ENCODE peak calls at places on chromosome 1, in ten cellular contexts. One of them, this sample, is unnamed.

GRCh38 chr1:203133969-203134725 is 6.6 kb downstream of the ADORA1 start:
- DNase-seq in right atrium auricular region: peak
- DNase-seq in endodermal cell: no peak
- DNase-seq in left ventricle myocardium inferior: no peak
- DNase-seq in heart left ventricle: no peak
- DNase-seq in HFF-Myc: no peak
- DNase-seq in brain microvascular endothelial cell: no peak
- DNase-seq in foreskin fibroblast: no peak
- DNase-seq in astrocyte of the spinal cord: no peak
- DNase-seq in fibroblast of lung: no peak
- DNase-seq in this sample: no peak

GRCh38 chr1:149986486-149987296 is 23.8 kb downstream of the OTUD7B start:
- DNase-seq in right atrium auricular region: no peak
- DNase-seq in endodermal cell: no peak
- DNase-seq in left ventricle myocardium inferior: no peak
- DNase-seq in heart left ventricle: no peak
- DNase-seq in HFF-Myc: no peak
- DNase-seq in brain microvascular endothelial cell: peak
- DNase-seq in foreskin fibroblast: peak
- DNase-seq in astrocyte of the spinal cord: peak
- DNase-seq in fibroblast of lung: peak
- DNase-seq in this sample: peak

GRCh38 chr1:48917901-48918603 is 141.4 kb upstream of the BEND5 start:
- DNase-seq in right atrium auricular region: no peak
- DNase-seq in endodermal cell: peak
- DNase-seq in left ventricle myocardium inferior: no peak
- DNase-seq in heart left ventricle: no peak
- DNase-seq in HFF-Myc: no peak
- DNase-seq in brain microvascular endothelial cell: no peak
- DNase-seq in foreskin fibroblast: no peak
- DNase-seq in astrocyte of the spinal cord: no peak
- DNase-seq in fibroblast of lung: no peak
- DNase-seq in this sample: no peak

GRCh38 chr1:8477199-8477982 is 159.5 kb downstream of the SLC45A1 start:
- DNase-seq in right atrium auricular region: no peak
- DNase-seq in endodermal cell: no peak
- DNase-seq in left ventricle myocardium inferior: no peak
- DNase-seq in heart left ventricle: no peak
- DNase-seq in HFF-Myc: no peak
- DNase-seq in brain microvascular endothelial cell: peak
- DNase-seq in foreskin fibroblast: no peak
- DNase-seq in astrocyte of the spinal cord: peak
- DNase-seq in fibroblast of lung: no peak
- DNase-seq in this sample: no peak

GRCh38 chr1:154431586-154432373 is 26.6 kb downstream of the IL6R start:
- DNase-seq in right atrium auricular region: peak
- DNase-seq in endodermal cell: peak
- DNase-seq in left ventricle myocardium inferior: no peak
- DNase-seq in heart left ventricle: no peak
- DNase-seq in HFF-Myc: peak
- DNase-seq in brain microvascular endothelial cell: peak
- DNase-seq in foreskin fibroblast: peak
- DNase-seq in astrocyte of the spinal cord: peak
- DNase-seq in fibroblast of lung: peak
- DNase-seq in this sample: no peak

GRCh38 chr1:42913426-42914091 is 45.1 kb downstream of the SLC2A1 start:
- DNase-seq in right atrium auricular region: no peak
- DNase-seq in endodermal cell: peak
- DNase-seq in left ventricle myocardium inferior: no peak
- DNase-seq in heart left ventricle: no peak
- DNase-seq in HFF-Myc: peak
- DNase-seq in brain microvascular endothelial cell: peak
- DNase-seq in foreskin fibroblast: peak
- DNase-seq in astrocyte of the spinal cord: peak
- DNase-seq in fibroblast of lung: peak
- DNase-seq in this sample: peak

GRCh38 chr1:162161921-162162550 is 92.5 kb downstream of the NOS1AP start:
- DNase-seq in right atrium auricular region: no peak
- DNase-seq in endodermal cell: no peak
- DNase-seq in left ventricle myocardium inferior: no peak
- DNase-seq in heart left ventricle: no peak
- DNase-seq in HFF-Myc: no peak
- DNase-seq in brain microvascular endothelial cell: peak
- DNase-seq in foreskin fibroblast: no peak
- DNase-seq in astrocyte of the spinal cord: no peak
- DNase-seq in fibroblast of lung: no peak
- DNase-seq in this sample: no peak

GRCh38 chr1:226884966-226885820 is 14.8 kb downstream of the PSEN2 start:
- DNase-seq in right atrium auricular region: no peak
- DNase-seq in endodermal cell: peak
- DNase-seq in left ventricle myocardium inferior: no peak
- DNase-seq in heart left ventricle: no peak
- DNase-seq in HFF-Myc: no peak
- DNase-seq in brain microvascular endothelial cell: no peak
- DNase-seq in foreskin fibroblast: no peak
- DNase-seq in astrocyte of the spinal cord: no peak
- DNase-seq in fibroblast of lung: no peak
- DNase-seq in this sample: no peak

DNA sequence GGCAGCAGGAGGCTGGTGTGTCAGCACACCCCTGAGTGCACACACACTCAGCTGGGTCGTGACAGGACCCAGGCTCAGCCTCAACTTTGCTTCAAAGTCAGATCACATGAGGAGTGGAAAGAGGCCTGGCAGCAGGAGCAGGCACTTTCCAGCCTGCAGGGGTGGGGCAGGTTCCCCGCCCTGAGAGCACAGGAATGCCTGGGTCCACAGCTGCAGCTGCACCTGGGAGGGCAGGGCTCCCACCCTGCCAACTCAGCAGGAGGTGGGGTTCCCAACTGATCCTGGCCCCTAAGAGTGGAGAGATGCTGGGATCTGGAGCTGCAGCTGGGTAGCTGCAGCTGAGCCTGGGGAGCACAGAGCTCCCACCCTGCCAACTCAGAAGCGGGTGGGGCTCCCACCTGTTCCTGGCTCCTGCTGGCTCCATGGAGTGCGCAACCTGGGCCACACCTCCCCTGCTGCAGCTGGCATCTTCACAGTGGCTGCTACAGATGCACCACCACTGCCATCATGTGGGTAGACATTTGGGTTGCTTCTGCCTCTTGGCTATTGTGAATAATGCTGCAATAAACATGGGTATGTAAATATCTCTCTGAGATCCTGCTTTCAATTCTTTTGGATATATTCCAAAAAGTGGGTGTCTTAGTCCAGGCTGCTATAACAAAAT is 415.4 kb downstream of the TTLL7 start:
- DNase-seq in right atrium auricular region: no peak
- DNase-seq in endodermal cell: peak
- DNase-seq in left ventricle myocardium inferior: no peak
- DNase-seq in heart left ventricle: no peak
- DNase-seq in HFF-Myc: peak
- DNase-seq in brain microvascular endothelial cell: no peak
- DNase-seq in foreskin fibroblast: peak
- DNase-seq in astrocyte of the spinal cord: no peak
- DNase-seq in fibroblast of lung: peak
- DNase-seq in this sample: peak
- TF ChIP-seq CTCF in right atrium auricular region: no peak
- TF ChIP-seq CTCF in endodermal cell: peak
- TF ChIP-seq CTCF in left ventricle myocardium inferior: peak
- TF ChIP-seq CTCF in heart left ventricle: peak
- TF ChIP-seq CTCF in HFF-Myc: peak
- TF ChIP-seq CTCF in brain microvascular endothelial cell: no peak
- TF ChIP-seq CTCF in foreskin fibroblast: peak
- TF ChIP-seq CTCF in astrocyte of the spinal cord: no peak
- TF ChIP-seq CTCF in fibroblast of lung: no peak
- TF ChIP-seq CTCF in this sample: peak

GRCh38 chr1:39159224-39160036 is 45.1 kb upstream of the MACF1 start:
- DNase-seq in right atrium auricular region: no peak
- DNase-seq in endodermal cell: peak
- DNase-seq in left ventricle myocardium inferior: no peak
- DNase-seq in heart left ventricle: no peak
- DNase-seq in HFF-Myc: no peak
- DNase-seq in brain microvascular endothelial cell: no peak
- DNase-seq in foreskin fibroblast: no peak
- DNase-seq in astrocyte of the spinal cord: peak
- DNase-seq in fibroblast of lung: no peak
- DNase-seq in this sample: no peak
- H3K4me3 ChIP-seq in right atrium auricular region: no peak
- H3K4me3 ChIP-seq in endodermal cell: peak
- H3K4me3 ChIP-seq in left ventricle myocardium inferior: no peak
- H3K4me3 ChIP-seq in heart left ventricle: no peak
- H3K4me3 ChIP-seq in HFF-Myc: no peak
- H3K4me3 ChIP-seq in brain microvascular endothelial cell: no peak
- H3K4me3 ChIP-seq in foreskin fibroblast: no peak
- H3K4me3 ChIP-seq in astrocyte of the spinal cord: peak
- H3K4me3 ChIP-seq in fibroblast of lung: peak
- H3K4me3 ChIP-seq in this sample: no peak

GRCh38 chr1:196594700-196595099 is 13.5 kb downstream of the KCNT2 start:
- DNase-seq in right atrium auricular region: no peak
- DNase-seq in endodermal cell: no peak
- DNase-seq in left ventricle myocardium inferior: no peak
- DNase-seq in heart left ventricle: no peak
- DNase-seq in HFF-Myc: no peak
- DNase-seq in brain microvascular endothelial cell: no peak
- DNase-seq in foreskin fibroblast: no peak
- DNase-seq in astrocyte of the spinal cord: no peak
- DNase-seq in fibroblast of lung: no peak
- DNase-seq in this sample: no peak

GRCh38 chr1:196590959-196591358 is 17.3 kb downstream of the KCNT2 start:
- DNase-seq in right atrium auricular region: no peak
- DNase-seq in endodermal cell: no peak
- DNase-seq in left ventricle myocardium inferior: no peak
- DNase-seq in heart left ventricle: no peak
- DNase-seq in HFF-Myc: no peak
- DNase-seq in brain microvascular endothelial cell: no peak
- DNase-seq in foreskin fibroblast: no peak
- DNase-seq in astrocyte of the spinal cord: no peak
- DNase-seq in fibroblast of lung: no peak
- DNase-seq in this sample: no peak

GRCh38 chr1:196584703-196585102 is 23.5 kb downstream of the KCNT2 start:
- DNase-seq in right atrium auricular region: no peak
- DNase-seq in endodermal cell: no peak
- DNase-seq in left ventricle myocardium inferior: no peak
- DNase-seq in heart left ventricle: no peak
- DNase-seq in HFF-Myc: no peak
- DNase-seq in brain microvascular endothelial cell: no peak
- DNase-seq in foreskin fibroblast: no peak
- DNase-seq in astrocyte of the spinal cord: no peak
- DNase-seq in fibroblast of lung: no peak
- DNase-seq in this sample: no peak

GRCh38 chr1:196593955-196594354 is 14.3 kb downstream of the KCNT2 start:
- DNase-seq in right atrium auricular region: no peak
- DNase-seq in endodermal cell: no peak
- DNase-seq in left ventricle myocardium inferior: no peak
- DNase-seq in heart left ventricle: no peak
- DNase-seq in HFF-Myc: no peak
- DNase-seq in brain microvascular endothelial cell: no peak
- DNase-seq in foreskin fibroblast: no peak
- DNase-seq in astrocyte of the spinal cord: no peak
- DNase-seq in fibroblast of lung: no peak
- DNase-seq in this sample: no peak

DNA sequence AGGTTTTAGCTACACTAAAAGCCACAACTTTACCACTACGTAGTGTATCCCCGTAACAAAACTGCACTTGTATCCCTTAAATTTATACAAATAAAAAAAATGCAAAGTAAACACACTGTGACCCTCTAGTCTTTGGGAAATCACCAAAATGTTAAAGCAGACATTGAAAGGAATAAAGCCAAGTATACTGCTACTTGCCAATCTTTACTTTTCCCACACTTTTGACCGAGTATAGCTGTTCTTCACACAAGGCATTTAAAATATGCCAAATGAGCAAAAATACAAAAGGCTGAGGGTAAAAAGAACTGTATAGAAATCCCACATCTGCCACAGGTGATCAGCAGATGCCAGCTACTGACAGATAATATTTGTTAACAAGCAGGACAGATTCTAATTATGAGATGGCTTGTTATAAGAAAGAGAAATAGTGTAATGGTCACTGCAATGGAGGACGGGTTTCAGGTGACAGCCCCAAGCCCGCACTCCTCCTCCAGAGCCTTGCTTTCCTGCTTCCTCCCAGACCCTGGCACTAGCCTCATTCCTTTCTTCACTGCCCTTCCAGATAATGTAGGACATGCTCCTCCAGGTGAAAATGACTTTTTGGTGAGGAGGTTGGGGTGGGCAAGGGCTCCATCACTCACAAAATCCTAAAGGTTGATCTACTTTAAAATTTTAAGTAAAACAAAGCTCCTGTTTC is 18.1 kb downstream of the KCNT2 start:
- DNase-seq in right atrium auricular region: no peak
- DNase-seq in endodermal cell: no peak
- DNase-seq in left ventricle myocardium inferior: no peak
- DNase-seq in heart left ventricle: no peak
- DNase-seq in HFF-Myc: no peak
- DNase-seq in brain microvascular endothelial cell: no peak
- DNase-seq in foreskin fibroblast: no peak
- DNase-seq in astrocyte of the spinal cord: no peak
- DNase-seq in fibroblast of lung: no peak
- DNase-seq in this sample: no peak
- TF ChIP-seq CTCF in right atrium auricular region: no peak
- TF ChIP-seq CTCF in endodermal cell: no peak
- TF ChIP-seq CTCF in left ventricle myocardium inferior: no peak
- TF ChIP-seq CTCF in heart left ventricle: no peak
- TF ChIP-seq CTCF in HFF-Myc: no peak
- TF ChIP-seq CTCF in brain microvascular endothelial cell: no peak
- TF ChIP-seq CTCF in foreskin fibroblast: no peak
- TF ChIP-seq CTCF in astrocyte of the spinal cord: no peak
- TF ChIP-seq CTCF in fibroblast of lung: no peak
- TF ChIP-seq CTCF in this sample: no peak

GRCh38 chr1:214989341-214989740 is 93.2 kb upstream of the KCNK2 start:
- DNase-seq in right atrium auricular region: no peak
- DNase-seq in endodermal cell: no peak
- DNase-seq in left ventricle myocardium inferior: no peak
- DNase-seq in heart left ventricle: no peak
- DNase-seq in HFF-Myc: no peak
- DNase-seq in brain microvascular endothelial cell: peak
- DNase-seq in foreskin fibroblast: peak
- DNase-seq in astrocyte of the spinal cord: peak
- DNase-seq in fibroblast of lung: no peak
- DNase-seq in this sample: no peak

GRCh38 chr1:214997685-214998084 is 84.9 kb upstream of the KCNK2 start:
- DNase-seq in right atrium auricular region: no peak
- DNase-seq in endodermal cell: no peak
- DNase-seq in left ventricle myocardium inferior: no peak
- DNase-seq in heart left ventricle: no peak
- DNase-seq in HFF-Myc: no peak
- DNase-seq in brain microvascular endothelial cell: no peak
- DNase-seq in foreskin fibroblast: no peak
- DNase-seq in astrocyte of the spinal cord: no peak
- DNase-seq in fibroblast of lung: no peak
- DNase-seq in this sample: no peak

GRCh38 chr1:214990619-214991018 is 91.9 kb upstream of the KCNK2 start:
- DNase-seq in right atrium auricular region: no peak
- DNase-seq in endodermal cell: no peak
- DNase-seq in left ventricle myocardium inferior: no peak
- DNase-seq in heart left ventricle: no peak
- DNase-seq in HFF-Myc: peak
- DNase-seq in brain microvascular endothelial cell: peak
- DNase-seq in foreskin fibroblast: peak
- DNase-seq in astrocyte of the spinal cord: peak
- DNase-seq in fibroblast of lung: peak
- DNase-seq in this sample: no peak

GRCh38 chr1:214993419-214993818 is 89.1 kb upstream of the KCNK2 start:
- DNase-seq in right atrium auricular region: no peak
- DNase-seq in endodermal cell: no peak
- DNase-seq in left ventricle myocardium inferior: no peak
- DNase-seq in heart left ventricle: no peak
- DNase-seq in HFF-Myc: peak
- DNase-seq in brain microvascular endothelial cell: no peak
- DNase-seq in foreskin fibroblast: peak
- DNase-seq in astrocyte of the spinal cord: no peak
- DNase-seq in fibroblast of lung: no peak
- DNase-seq in this sample: no peak

GRCh38 chr1:214991691-214992315 is 90.7 kb upstream of the KCNK2 start:
- DNase-seq in right atrium auricular region: no peak
- DNase-seq in endodermal cell: no peak
- DNase-seq in left ventricle myocardium inferior: no peak
- DNase-seq in heart left ventricle: no peak
- DNase-seq in HFF-Myc: no peak
- DNase-seq in brain microvascular endothelial cell: no peak
- DNase-seq in foreskin fibroblast: no peak
- DNase-seq in astrocyte of the spinal cord: no peak
- DNase-seq in fibroblast of lung: no peak
- DNase-seq in this sample: no peak
- H3K4me3 ChIP-seq in right atrium auricular region: no peak
- H3K4me3 ChIP-seq in endodermal cell: no peak
- H3K4me3 ChIP-seq in left ventricle myocardium inferior: no peak
- H3K4me3 ChIP-seq in heart left ventricle: no peak
- H3K4me3 ChIP-seq in HFF-Myc: no peak
- H3K4me3 ChIP-seq in brain microvascular endothelial cell: no peak
- H3K4me3 ChIP-seq in foreskin fibroblast: no peak
- H3K4me3 ChIP-seq in astrocyte of the spinal cord: no peak
- H3K4me3 ChIP-seq in fibroblast of lung: no peak
- H3K4me3 ChIP-seq in this sample: no peak